ENCODE peak calls at places on chromosomes 12 and 14, in six cellular contexts. R is neural progenitor cell; G is activated naive CD8-positive, alpha-beta T cell treated with anti-CD3 and anti-CD28 coated beads, Interleukin-2, amount 50 U/mL, for 24 hours; O is frontal cortex; E is neural crest cell; S is tibial artery. N is an unnamed sample.

GRCh38 chr12:59780605-59781135 is 184.8 kb downstream of the SLC16A7 start:
- DNase-seq in R (peak), G (no peak), O (no peak), E (no peak), S (no peak), N (peak)

GRCh38 chr12:124715121-124715990 is 147.9 kb upstream of the NCOR2 start:
- DNase-seq in R (no peak), G (no peak), O (no peak), E (no peak), S (no peak), N (no peak)

GRCh38 chr12:599756-600155 is 63.5 kb downstream of the NINJ2 start:
- DNase-seq in R (no peak), G (no peak), O (no peak), E (no peak), S (no peak), N (no peak)

GRCh38 chr14:69539631-69540410 is 34.9 kb downstream of the CCDC177 start:
- DNase-seq in R (no peak), G (no peak), O (no peak), E (no peak), S (peak), N (no peak)

GRCh38 chr14:105138021-105138541 is 30.5 kb downstream of the JAG2 start:
- DNase-seq in R (no peak), G (no peak), O (no peak), E (no peak), S (peak), N (no peak)

GRCh38 chr12:23493690-23494101 is 455.8 kb downstream of the SOX5 start:
- DNase-seq in R (no peak), G (no peak), O (no peak), E (no peak), S (no peak), N (no peak)

GRCh38 chr14:71659165-71659564 is 273.1 kb upstream of the RGS6 start:
- DNase-seq in R (no peak), G (no peak), O (no peak), E (no peak), S (no peak), N (no peak)

GRCh38 chr14:105944632-105945610 is 418.5 kb downstream of the TMEM121 start:
- DNase-seq in R (no peak), G (peak), O (no peak), E (no peak), S (no peak), N (peak)

GRCh38 chr12:22702690-22703089 is 77.7 kb downstream of the ETNK1 start:
- DNase-seq in R (no peak), G (no peak), O (no peak), E (no peak), S (no peak), N (no peak)

GRCh38 chr12:67193705-67194104 is 75.5 kb upstream of the CAND1 start:
- DNase-seq in R (peak), G (peak), O (no peak), E (peak), S (no peak), N (peak)

GRCh38 chr14:90642239-90642717 is 174.0 kb downstream of the TTC7B start:
- DNase-seq in R (peak), G (no peak), O (no peak), E (peak), S (no peak), N (peak)

GRCh38 chr12:21073129-21073528 is 57.9 kb upstream of the SLCO1B1 start:
- DNase-seq in R (no peak), G (no peak), O (no peak), E (no peak), S (no peak), N (no peak)

GRCh38 chr12:98864363-98864762 is 219.3 kb downstream of the APAF1 start:
- DNase-seq in R (no peak), G (no peak), O (no peak), E (no peak), S (no peak), N (no peak)

GRCh38 chr12:3296409-3296701 is 194.6 kb upstream of the PRMT8 start:
- DNase-seq in R (no peak), G (no peak), O (no peak), E (no peak), S (no peak), N (no peak)

GRCh38 chr12:106584104-106585064 is 1.6 kb downstream of the RFX4 start:
- DNase-seq in R (peak), G (peak), O (no peak), E (peak), S (no peak), N (no peak)

GRCh38 chr14:105087963-105088811 is 23.0 kb upstream of the GPR132 start:
- DNase-seq in R (peak), G (no peak), O (no peak), E (peak), S (no peak), N (no peak)

GRCh38 chr12:77003244-77003643 is 62.1 kb downstream of the E2F7 start:
- DNase-seq in R (no peak), G (no peak), O (no peak), E (no peak), S (no peak), N (no peak)

GRCh38 chr14:102221026-102221425 is 81.3 kb downstream of the WDR20 start:
- DNase-seq in R (no peak), G (no peak), O (no peak), E (no peak), S (no peak), N (no peak)

GRCh38 chr12:9669534-9669933 is at the start of gene CLEC2D:
- DNase-seq in R (no peak), G (peak), O (no peak), E (no peak), S (no peak), N (no peak)

GRCh38 chr14:54776361-54777001 is 126.1 kb downstream of the GCH1 start:
- DNase-seq in R (no peak), G (peak), O (no peak), E (no peak), S (peak), N (no peak)

GRCh38 chr12:2877047-2877958 is at the start of the genes FOXM1 and RHNO1:
- DNase-seq in R (peak), G (peak), O (peak), E (peak), S (peak), N (peak)

GRCh38 chr12:29208060-29208459 is 59.0 kb downstream of the FAR2 start:
- DNase-seq in R (no peak), G (no peak), O (no peak), E (no peak), S (no peak), N (no peak)

GRCh38 chr12:110766311-110767154 is 23.8 kb upstream of the PPP1CC start:
- DNase-seq in R (no peak), G (no peak), O (no peak), E (no peak), S (no peak), N (no peak)

N was measured in NT2/D1.